ENCODE peak calls at places on chromosomes 11 and 22, in five cellular contexts. O is A549, F is choroid plexus epithelial cell, J is GM13976, T is Peyer's patch. Z is an unnamed sample.

GRCh38 chr11:117970400-117971024 is 15.7 kb upstream of the IL10RA start:
- DNase-seq in F (no peak), O (no peak), J (no peak), T (no peak), Z (no peak)

GRCh38 chr11:118151421-118151820 is 1.2 kb downstream of the SCN4B start:
- DNase-seq in J (no peak), F (no peak), T (no peak), O (no peak), Z (peak; percentile 33)

GRCh38 chr22:38246046-38246658 is 26.7 kb downstream of the TMEM184B start:
- DNase-seq in J (no peak), O (no peak), F (no peak), T (no peak), Z (no peak)

GRCh38 chr22:48923165-48923875 is 904.4 kb downstream of the BRD1 start:
- DNase-seq in T (no peak), J (no peak), O (no peak), F (no peak), Z (no peak)

GRCh38 chr22:23834830-23835772 is 3.7 kb downstream of the DERL3 start:
- DNase-seq in J (no peak), F (no peak), T (no peak), O (no peak), Z (no peak)

GRCh38 chr22:24217384-24217783 is 27.5 kb downstream of the GGT5 start:
- DNase-seq in O (no peak), J (no peak), T (no peak), F (no peak), Z (no peak)

GRCh38 chr22:49962751-49963646 is 2.4 kb downstream of the PIM3 start:
- DNase-seq in O (no peak), F (no peak), T (no peak), J (no peak), Z (no peak)

GRCh38 chr11:115193931-115194797 is 310.1 kb downstream of the CADM1 start:
- DNase-seq in J (no peak), F (no peak), O (no peak), T (no peak), Z (no peak)

GRCh38 chr11:14089690-14090462 is 127.4 kb downstream of the SPON1 start:
- DNase-seq in J (no peak), O (no peak), T (no peak), F (no peak), Z (no peak)

GRCh38 chr11:100741866-100742625 is 55.0 kb downstream of the ARHGAP42 start:
- DNase-seq in F (no peak), J (no peak), O (no peak), T (no peak), Z (no peak)
- TF ChIP-seq CTCF in F (no peak), J (no peak), O (no peak), T (no peak), Z (no peak)

DNA sequence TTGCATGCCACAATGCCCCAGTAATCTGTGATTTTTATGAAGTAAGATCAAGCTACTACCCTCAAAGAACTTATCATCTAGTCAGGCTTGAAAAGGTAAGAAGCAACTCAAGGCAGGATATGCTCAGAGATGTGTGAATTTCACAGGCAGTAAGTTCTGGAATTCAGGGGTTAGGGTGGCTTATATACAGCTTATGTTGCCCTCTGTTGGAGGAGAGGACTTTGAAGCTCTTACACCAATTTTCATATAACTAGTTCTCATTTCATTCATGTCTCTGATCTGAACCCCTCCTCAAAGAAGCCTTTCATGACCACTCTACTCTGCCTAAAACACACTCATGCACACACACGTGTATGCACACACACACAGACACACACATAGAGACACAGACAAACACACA is 220.5 kb upstream of the ZBED5 start:
- DNase-seq in O (no peak), F (peak; percentile 54), T (no peak), J (no peak), Z (peak; percentile 13)
- TF ChIP-seq CTCF in O (peak; percentile 21), F (peak; percentile 34), T (no peak), J (no peak), Z (no peak)

GRCh38 chr11:12811861-12812260 is 137.6 kb downstream of the TEAD1 start:
- DNase-seq in O (no peak), J (no peak), F (no peak), T (no peak), Z (no peak)

GRCh38 chr11:12806113-12806512 is 131.9 kb downstream of the TEAD1 start:
- DNase-seq in T (no peak), F (no peak), J (no peak), O (no peak), Z (peak; percentile 89)

GRCh38 chr11:12807621-12808020 is 133.4 kb downstream of the TEAD1 start:
- DNase-seq in T (no peak), J (no peak), O (no peak), F (no peak), Z (no peak)

GRCh38 chr11:12810497-12810896 is 136.3 kb downstream of the TEAD1 start:
- DNase-seq in O (no peak), J (no peak), F (peak; percentile 79), T (no peak), Z (no peak)

GRCh38 chr11:12808519-12808918 is 134.3 kb downstream of the TEAD1 start:
- DNase-seq in J (no peak), F (peak; percentile 75), T (no peak), O (no peak), Z (no peak)
- TF ChIP-seq CTCF in J (no peak), F (no peak), T (no peak), O (no peak), Z (no peak)

DNA sequence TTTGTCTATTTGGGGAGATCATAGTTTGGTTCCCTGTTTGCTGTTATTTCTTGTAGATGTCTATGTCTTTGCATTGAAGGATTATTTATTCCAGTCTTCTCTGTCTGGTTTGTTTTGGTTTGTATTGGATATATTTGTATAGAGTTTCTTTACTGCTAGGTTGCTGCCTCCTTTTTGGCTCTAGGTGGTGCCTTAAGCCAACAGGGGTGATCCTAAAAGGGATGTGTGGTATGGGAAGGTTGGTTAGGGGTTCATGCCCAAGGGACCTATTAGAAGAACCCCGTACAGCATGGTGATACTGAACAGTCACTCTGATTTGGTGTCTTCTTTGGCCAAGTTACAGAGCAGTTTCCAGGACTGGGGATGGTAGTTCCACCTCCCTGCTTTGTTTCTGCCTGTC is 36.4 kb upstream of the PGR start:
- DNase-seq in O (no peak), J (no peak), T (no peak), F (no peak), Z (no peak)
- TF ChIP-seq CTCF in O (no peak), J (no peak), T (no peak), F (no peak), Z (no peak)

DNA sequence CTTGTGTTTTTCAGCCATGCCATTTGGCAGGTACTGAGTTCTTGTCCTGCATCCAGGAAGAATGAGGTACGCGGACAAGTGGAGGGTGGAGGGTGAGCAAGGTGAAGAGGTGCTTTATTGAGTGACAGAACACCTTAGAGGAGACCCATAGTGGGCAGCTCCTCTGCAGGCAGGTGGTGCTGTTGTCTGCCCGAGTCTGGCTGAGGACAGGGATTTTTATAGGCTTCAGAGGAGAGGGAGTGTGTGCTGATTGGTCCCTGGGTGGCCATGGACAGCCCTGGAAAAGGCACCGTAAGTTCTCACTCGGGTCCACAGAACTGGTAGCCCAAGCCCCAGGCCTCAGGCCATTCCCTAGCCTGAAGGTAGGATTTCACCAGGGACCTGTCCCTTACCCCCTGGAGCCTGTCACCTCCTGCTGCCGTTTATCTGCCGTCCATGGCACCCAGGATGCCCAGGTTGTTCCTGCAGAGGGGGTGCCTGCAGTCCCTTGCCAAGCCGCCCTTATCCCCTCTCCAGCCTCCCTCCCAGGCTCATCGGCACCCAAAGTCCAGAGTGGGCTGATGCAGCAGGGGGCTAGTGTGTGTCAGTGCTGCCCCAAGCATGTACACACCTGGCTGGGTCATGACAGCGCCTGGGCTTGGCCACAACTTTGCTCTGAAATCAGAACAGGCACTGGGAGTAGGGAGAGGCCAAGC is 213.6 kb downstream of the LRRC4C start:
- DNase-seq in O (no peak), T (no peak), J (no peak), F (no peak), Z (peak; percentile 1)
- TF ChIP-seq CTCF in O (no peak), T (no peak), J (no peak), F (no peak), Z (no peak)

GRCh38 chr11:67408437-67409200 is 4.7 kb downstream of the TBC1D10C start:
- DNase-seq in J (no peak), T (no peak), O (no peak), F (no peak), Z (no peak)

GRCh38 chr11:67406420-67406968 is 2.6 kb downstream of the TBC1D10C start:
- DNase-seq in O (no peak), T (no peak), F (no peak), J (no peak), Z (no peak)

GRCh38 chr11:67405688-67406339 is 1.9 kb downstream of the TBC1D10C start:
- DNase-seq in F (no peak), J (no peak), O (no peak), T (no peak), Z (no peak)

GRCh38 chr11:67407700-67408163 is 3.8 kb downstream of the TBC1D10C start:
- DNase-seq in F (no peak), T (no peak), J (no peak), O (no peak), Z (no peak)

GRCh38 chr11:67406969-67407699 is 3.3 kb downstream of the TBC1D10C start:
- DNase-seq in F (no peak), T (peak; percentile 62), J (no peak), O (no peak), Z (no peak)
- TF ChIP-seq CTCF in F (no peak), T (no peak), J (no peak), O (no peak), Z (no peak)

Z was measured in MCF 10A.